ENCODE peak calls at places on chromosome 10, in ten cellular contexts. One of them, this sample, is unnamed.

GRCh38 chr10:116398224-116398623 is 29.4 kb upstream of the PNLIPRP3 start:
- DNase-seq in cardiac muscle cell: no peak
- DNase-seq in heart right ventricle: no peak
- DNase-seq in HS-5: no peak
- DNase-seq in mammary epithelial cell: no peak
- DNase-seq in retinal pigment epithelial cell: no peak
- DNase-seq in lower leg skin: no peak
- DNase-seq in mesendoderm: peak
- DNase-seq in NCI-H1105: no peak
- DNase-seq in central memory CD4-positive, alpha-beta T cell: no peak
- DNase-seq in this sample: no peak

GRCh38 chr10:24568042-24568441 is 155.6 kb downstream of the ARHGAP21 start:
- DNase-seq in cardiac muscle cell: no peak
- DNase-seq in heart right ventricle: no peak
- DNase-seq in central memory CD4-positive, alpha-beta T cell: no peak
- DNase-seq in HS-5: no peak
- DNase-seq in lower leg skin: no peak
- DNase-seq in mammary epithelial cell: no peak
- DNase-seq in NCI-H1105: no peak
- DNase-seq in mesendoderm: no peak
- DNase-seq in retinal pigment epithelial cell: no peak
- DNase-seq in this sample: no peak

GRCh38 chr10:103789771-103790201 is 65.6 kb downstream of the SH3PXD2A start:
- DNase-seq in HS-5: no peak
- DNase-seq in NCI-H1105: no peak
- DNase-seq in mammary epithelial cell: peak
- DNase-seq in retinal pigment epithelial cell: no peak
- DNase-seq in cardiac muscle cell: no peak
- DNase-seq in central memory CD4-positive, alpha-beta T cell: no peak
- DNase-seq in mesendoderm: no peak
- DNase-seq in heart right ventricle: no peak
- DNase-seq in lower leg skin: peak
- DNase-seq in this sample: no peak

GRCh38 chr10:82041018-82041417 is 166.0 kb downstream of the NRG3 start:
- DNase-seq in heart right ventricle: no peak
- DNase-seq in HS-5: no peak
- DNase-seq in lower leg skin: no peak
- DNase-seq in mammary epithelial cell: no peak
- DNase-seq in central memory CD4-positive, alpha-beta T cell: no peak
- DNase-seq in NCI-H1105: no peak
- DNase-seq in cardiac muscle cell: no peak
- DNase-seq in mesendoderm: peak
- DNase-seq in retinal pigment epithelial cell: no peak
- DNase-seq in this sample: no peak

GRCh38 chr10:89219512-89220218 is 12.5 kb upstream of the CH25H start:
- DNase-seq in central memory CD4-positive, alpha-beta T cell: no peak
- DNase-seq in cardiac muscle cell: no peak
- DNase-seq in heart right ventricle: no peak
- DNase-seq in lower leg skin: no peak
- DNase-seq in mesendoderm: no peak
- DNase-seq in HS-5: no peak
- DNase-seq in retinal pigment epithelial cell: no peak
- DNase-seq in mammary epithelial cell: no peak
- DNase-seq in NCI-H1105: no peak
- DNase-seq in this sample: no peak

GRCh38 chr10:72738476-72738875 is 46.5 kb downstream of the MCU start:
- DNase-seq in retinal pigment epithelial cell: no peak
- DNase-seq in cardiac muscle cell: peak
- DNase-seq in heart right ventricle: peak
- DNase-seq in HS-5: no peak
- DNase-seq in mammary epithelial cell: no peak
- DNase-seq in mesendoderm: no peak
- DNase-seq in NCI-H1105: no peak
- DNase-seq in lower leg skin: no peak
- DNase-seq in central memory CD4-positive, alpha-beta T cell: no peak
- DNase-seq in this sample: no peak

GRCh38 chr10:5876181-5876768 is 13.4 kb downstream of the ANKRD16 start:
- DNase-seq in mesendoderm: no peak
- DNase-seq in retinal pigment epithelial cell: no peak
- DNase-seq in central memory CD4-positive, alpha-beta T cell: no peak
- DNase-seq in HS-5: no peak
- DNase-seq in mammary epithelial cell: peak
- DNase-seq in NCI-H1105: no peak
- DNase-seq in lower leg skin: peak
- DNase-seq in cardiac muscle cell: peak
- DNase-seq in heart right ventricle: no peak
- DNase-seq in this sample: no peak

GRCh38 chr10:1255166-1255565 is 199.0 kb downstream of the WDR37 start:
- DNase-seq in central memory CD4-positive, alpha-beta T cell: no peak
- DNase-seq in retinal pigment epithelial cell: no peak
- DNase-seq in HS-5: no peak
- DNase-seq in lower leg skin: peak
- DNase-seq in mammary epithelial cell: no peak
- DNase-seq in mesendoderm: no peak
- DNase-seq in NCI-H1105: no peak
- DNase-seq in heart right ventricle: no peak
- DNase-seq in cardiac muscle cell: peak
- DNase-seq in this sample: no peak

GRCh38 chr10:112379635-112380296 is 5.8 kb downstream of the ACSL5 start:
- DNase-seq in central memory CD4-positive, alpha-beta T cell: no peak
- DNase-seq in heart right ventricle: no peak
- DNase-seq in mesendoderm: peak
- DNase-seq in retinal pigment epithelial cell: no peak
- DNase-seq in HS-5: peak
- DNase-seq in lower leg skin: no peak
- DNase-seq in cardiac muscle cell: no peak
- DNase-seq in mammary epithelial cell: no peak
- DNase-seq in NCI-H1105: no peak
- DNase-seq in this sample: no peak

GRCh38 chr10:17880596-17880995 is 71.1 kb upstream of the SLC39A12 start:
- DNase-seq in HS-5: no peak
- DNase-seq in lower leg skin: no peak
- DNase-seq in central memory CD4-positive, alpha-beta T cell: no peak
- DNase-seq in mammary epithelial cell: no peak
- DNase-seq in cardiac muscle cell: no peak
- DNase-seq in retinal pigment epithelial cell: no peak
- DNase-seq in heart right ventricle: no peak
- DNase-seq in mesendoderm: no peak
- DNase-seq in NCI-H1105: no peak
- DNase-seq in this sample: no peak

GRCh38 chr10:36725581-36726520 is 399.5 kb upstream of the ANKRD30A start:
- DNase-seq in HS-5: peak
- DNase-seq in cardiac muscle cell: peak
- DNase-seq in lower leg skin: no peak
- DNase-seq in NCI-H1105: peak
- DNase-seq in mesendoderm: peak
- DNase-seq in central memory CD4-positive, alpha-beta T cell: no peak
- DNase-seq in heart right ventricle: peak
- DNase-seq in mammary epithelial cell: peak
- DNase-seq in retinal pigment epithelial cell: peak
- DNase-seq in this sample: peak

GRCh38 chr10:30018512-30018911 is 40.9 kb downstream of the JCAD start:
- DNase-seq in mesendoderm: no peak
- DNase-seq in cardiac muscle cell: no peak
- DNase-seq in retinal pigment epithelial cell: no peak
- DNase-seq in central memory CD4-positive, alpha-beta T cell: no peak
- DNase-seq in HS-5: no peak
- DNase-seq in NCI-H1105: no peak
- DNase-seq in lower leg skin: no peak
- DNase-seq in mammary epithelial cell: no peak
- DNase-seq in heart right ventricle: no peak
- DNase-seq in this sample: no peak